ENCODE peak calls at places on chromosomes 11 and 22, in six cellular contexts. H is IMR-90, T is H9, O is H1, W is trophoblast cell, X is mesenchymal stem cell. L is an unnamed sample.

GRCh38 chr11:17798253-17798652 is 63.7 kb downstream of the KCNC1 start:
- DNase-seq in H (no peak), T (no peak), O (no peak), W (no peak), X (no peak), L (no peak)

GRCh38 chr22:25054943-25055511 is 102.5 kb downstream of the KIAA1671 start:
- DNase-seq in H (no peak), T (no peak), O (no peak), W (no peak), X (peak), L (no peak)

GRCh38 chr22:50678218-50678650 is 5.6 kb downstream of the SHANK3 start:
- DNase-seq in H (no peak), T (no peak), O (no peak), W (no peak), X (no peak), L (no peak)

GRCh38 chr11:1541474-1542204 is 30.4 kb downstream of the DUSP8 start:
- DNase-seq in H (no peak), T (no peak), O (no peak), W (no peak), X (no peak), L (no peak)

GRCh38 chr11:73174495-73174791 is 32.3 kb upstream of the FCHSD2 start:
- DNase-seq in H (no peak), T (no peak), O (no peak), W (no peak), X (no peak), L (no peak)

GRCh38 chr22:45154383-45154782 is 9.3 kb upstream of the NUP50 start:
- DNase-seq in H (peak), T (no peak), O (no peak), W (no peak), X (peak), L (no peak)

GRCh38 chr22:48153726-48154125 is 1391.3 kb downstream of the TBC1D22A start:
- DNase-seq in H (no peak), T (no peak), O (no peak), W (no peak), X (no peak), L (no peak)

GRCh38 chr11:112249871-112250590 is 10.6 kb downstream of the PLET1 start:
- DNase-seq in H (no peak), T (no peak), O (no peak), W (peak), X (peak), L (no peak)

GRCh38 chr11:118002541-118003019 is 16.4 kb downstream of the IL10RA start:
- DNase-seq in H (no peak), T (no peak), O (no peak), W (peak), X (peak), L (peak)

GRCh38 chr22:36435516-36436415 is 45.7 kb downstream of the TXN2 start:
- DNase-seq in H (no peak), T (peak), O (no peak), W (no peak), X (peak), L (no peak)

GRCh38 chr11:95917188-95918036 is 6.5 kb downstream of the MTMR2 start:
- DNase-seq in H (peak), T (no peak), O (no peak), W (no peak), X (no peak), L (no peak)

GRCh38 chr22:50272103-50272782 is 2.1 kb upstream of the MAPK11 start:
- DNase-seq in H (peak), T (no peak), O (no peak), W (no peak), X (no peak), L (peak)

GRCh38 chr11:8168485-8169257 is at the start of gene RIC3:
- DNase-seq in H (no peak), T (peak), O (peak), W (no peak), X (no peak), L (peak)

GRCh38 chr11:80595011-80595410 is 1154.2 kb upstream of the TENM4 start:
- DNase-seq in H (peak), T (no peak), O (no peak), W (peak), X (peak), L (no peak)

GRCh38 chr11:86473991-86474833 is 99.5 kb downstream of the CCDC81 start:
- DNase-seq in H (peak), T (no peak), O (no peak), W (no peak), X (peak), L (no peak)

GRCh38 chr11:96694338-96694737 is 304.5 kb downstream of the JRKL start:
- DNase-seq in H (no peak), T (no peak), O (no peak), W (no peak), X (no peak), L (no peak)

GRCh38 chr22:38080847-38081635 is 2.9 kb downstream of the SLC16A8 start:
- DNase-seq in H (peak), T (peak), O (no peak), W (no peak), X (peak), L (no peak)

GRCh38 chr11:18408558-18409242 is 3.4 kb upstream of the LDHC start:
- DNase-seq in H (peak), T (no peak), O (no peak), W (no peak), X (peak), L (no peak)

GRCh38 chr11:9643751-9644150 is 20.1 kb upstream of the SWAP70 start:
- DNase-seq in H (no peak), T (no peak), O (no peak), W (no peak), X (no peak), L (no peak)

GRCh38 chr11:61744609-61745156 is 7.8 kb upstream of the MYRF start:
- DNase-seq in H (no peak), T (no peak), O (no peak), W (no peak), X (no peak), L (no peak)

GRCh38 chr11:79045811-79046304 is 395.0 kb downstream of the TENM4 start:
- DNase-seq in H (peak), T (no peak), O (no peak), W (no peak), X (peak), L (no peak)

GRCh38 chr22:49218142-49218541 is 609.5 kb downstream of the BRD1 start:
- DNase-seq in H (no peak), T (peak), O (no peak), W (no peak), X (no peak), L (no peak)

GRCh38 chr11:67287355-67288197 is 1.5 kb upstream of the ANKRD13D start:
- DNase-seq in H (no peak), T (no peak), O (no peak), W (no peak), X (no peak), L (no peak)

GRCh38 chr11:126602993-126603392 is 247.5 kb downstream of the ST3GAL4 start:
- DNase-seq in H (no peak), T (no peak), O (no peak), W (no peak), X (no peak), L (no peak)

GRCh38 chr11:61061081-61061826 is 41.0 kb upstream of the CD5 start:
- DNase-seq in H (no peak), T (peak), O (no peak), W (peak), X (no peak), L (no peak)

GRCh38 chr11:44886765-44887164 is 63.9 kb downstream of the TP53I11 start:
- DNase-seq in H (peak), T (no peak), O (no peak), W (no peak), X (peak), L (no peak)

GRCh38 chr22:44353063-44353440 is 40.3 kb upstream of the SHISAL1 start:
- DNase-seq in H (no peak), T (no peak), O (no peak), W (no peak), X (no peak), L (no peak)

GRCh38 chr11:34299962-34300350 is 57.9 kb downstream of the ABTB2 start:
- DNase-seq in H (no peak), T (no peak), O (no peak), W (no peak), X (no peak), L (no peak)

GRCh38 chr11:46489668-46490560 is 98.3 kb upstream of the CHRM4 start:
- DNase-seq in H (peak), T (peak), O (peak), W (peak), X (peak), L (no peak)

GRCh38 chr11:45615182-45615792 is 50.1 kb downstream of the CHST1 start:
- DNase-seq in H (no peak), T (no peak), O (no peak), W (peak), X (no peak), L (no peak)

GRCh38 chr11:126570489-126570888 is 215.0 kb downstream of the ST3GAL4 start:
- DNase-seq in H (no peak), T (no peak), O (no peak), W (no peak), X (no peak), L (no peak)

GRCh38 chr11:494761-495536 is 12.1 kb downstream of the RNH1 start:
- DNase-seq in H (no peak), T (no peak), O (no peak), W (no peak), X (no peak), L (no peak)

GRCh38 chr11:75733346-75734107 is 15.9 kb downstream of the MOGAT2 start:
- DNase-seq in H (no peak), T (no peak), O (no peak), W (no peak), X (no peak), L (no peak)

GRCh38 chr11:28447226-28447625 is 339.0 kb downstream of the METTL15 start:
- DNase-seq in H (peak), T (no peak), O (no peak), W (no peak), X (peak), L (no peak)

GRCh38 chr22:44723801-44724200 is 21.8 kb downstream of the PRR5 start:
- DNase-seq in H (peak), T (no peak), O (no peak), W (no peak), X (peak), L (no peak)

GRCh38 chr22:38214248-38215056 is 12.7 kb downstream of the MAFF start:
- DNase-seq in H (peak), T (peak), O (peak), W (peak), X (peak), L (peak)

GRCh38 chr11:68160100-68160695 is 39.0 kb upstream of the CHKA start:
- DNase-seq in H (no peak), T (no peak), O (no peak), W (no peak), X (peak), L (no peak)

GRCh38 chr11:15650105-15650938 is 535.6 kb downstream of the INSC start:
- DNase-seq in H (peak), T (peak), O (peak), W (peak), X (peak), L (peak)
- H4K91ac ChIP-seq in H (peak), T (no peak), O (no peak), W (peak), X (peak), L (no peak)

DNA sequence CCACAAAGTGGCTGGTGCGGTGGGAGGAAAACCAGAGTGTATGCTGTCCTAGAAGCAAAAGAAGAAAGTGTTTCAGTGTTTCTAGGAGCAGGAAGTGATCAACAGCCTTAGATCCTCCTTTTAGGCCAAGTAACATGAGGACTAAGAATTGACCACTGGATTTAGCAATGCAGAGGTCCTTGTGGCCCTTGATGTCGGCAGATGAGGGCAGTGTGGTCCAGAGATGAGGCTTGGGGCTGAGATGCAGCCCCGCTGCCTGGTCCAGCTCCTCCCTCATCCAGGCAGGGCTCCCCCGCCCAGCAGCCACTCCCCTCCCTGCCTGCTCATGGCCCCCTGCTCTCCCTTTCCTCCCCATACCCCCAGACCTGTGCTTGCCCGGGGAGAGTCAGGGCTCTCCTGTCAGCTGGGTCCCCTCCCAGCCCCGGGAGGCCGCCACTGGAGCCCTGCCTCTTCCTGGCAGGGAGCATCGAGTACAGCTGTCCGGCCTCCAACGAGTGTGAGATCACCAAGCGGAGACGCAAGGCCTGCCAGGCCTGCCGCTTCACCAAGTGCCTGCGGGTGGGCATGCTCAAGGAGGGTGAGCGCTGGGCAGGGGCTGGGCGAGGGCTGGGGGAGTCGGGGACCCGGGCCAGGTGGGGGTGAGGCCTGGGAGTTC is 3.7 kb downstream of the TRMT112 start:
- DNase-seq in H (no peak), T (no peak), O (no peak), W (no peak), X (no peak), L (no peak)
- H3K4me2 ChIP-seq in H (no peak), T (no peak), O (no peak), W (no peak), X (no peak), L (no peak)

GRCh38 chr11:101434241-101434640 is 149.6 kb downstream of the TRPC6 start:
- DNase-seq in H (no peak), T (no peak), O (no peak), W (no peak), X (no peak), L (no peak)

GRCh38 chr11:101430236-101430635 is 153.6 kb downstream of the TRPC6 start:
- DNase-seq in H (no peak), T (no peak), O (no peak), W (no peak), X (no peak), L (no peak)

GRCh38 chr11:101429708-101430107 is 154.1 kb downstream of the TRPC6 start:
- DNase-seq in H (no peak), T (no peak), O (no peak), W (no peak), X (peak), L (no peak)

GRCh38 chr11:101428918-101429317 is 154.9 kb downstream of the TRPC6 start:
- DNase-seq in H (peak), T (peak), O (no peak), W (no peak), X (peak), L (no peak)
- H3K18ac ChIP-seq in H (no peak), T (no peak), O (no peak), W (no peak), X (no peak), L (no peak)

GRCh38 chr22:23720855-23721254 is 30.0 kb downstream of the RGL4 start:
- DNase-seq in H (no peak), T (no peak), O (no peak), W (no peak), X (no peak), L (no peak)
- H4K91ac ChIP-seq in H (no peak), T (no peak), O (no peak), W (no peak), X (no peak), L (no peak)

GRCh38 chr11:63614136-63614664 is at the start of gene PLAAT3:
- DNase-seq in H (no peak), T (peak), O (peak), W (peak), X (peak), L (peak)

GRCh38 chr11:63619967-63620366 is 5.7 kb upstream of the PLAAT3 start:
- DNase-seq in H (no peak), T (no peak), O (no peak), W (no peak), X (no peak), L (no peak)

GRCh38 chr11:63620928-63621539 is 6.8 kb upstream of the PLAAT3 start:
- DNase-seq in H (no peak), T (no peak), O (no peak), W (no peak), X (no peak), L (no peak)

GRCh38 chr11:63613517-63614135 is 607 bp downstream of the PLAAT3 start:
- DNase-seq in H (no peak), T (peak), O (peak), W (peak), X (peak), L (no peak)

GRCh38 chr11:63616953-63617352 is 2.7 kb upstream of the PLAAT3 start:
- DNase-seq in H (no peak), T (no peak), O (no peak), W (no peak), X (no peak), L (no peak)
- H3K4me2 ChIP-seq in H (no peak), T (no peak), O (no peak), W (no peak), X (no peak), L (no peak)

GRCh38 chr11:133425992-133426391 is 106.3 kb downstream of the OPCML start:
- DNase-seq in H (no peak), T (no peak), O (no peak), W (no peak), X (no peak), L (no peak)
- H3K18ac ChIP-seq in H (no peak), T (no peak), O (no peak), W (no peak), X (no peak), L (no peak)

DNA sequence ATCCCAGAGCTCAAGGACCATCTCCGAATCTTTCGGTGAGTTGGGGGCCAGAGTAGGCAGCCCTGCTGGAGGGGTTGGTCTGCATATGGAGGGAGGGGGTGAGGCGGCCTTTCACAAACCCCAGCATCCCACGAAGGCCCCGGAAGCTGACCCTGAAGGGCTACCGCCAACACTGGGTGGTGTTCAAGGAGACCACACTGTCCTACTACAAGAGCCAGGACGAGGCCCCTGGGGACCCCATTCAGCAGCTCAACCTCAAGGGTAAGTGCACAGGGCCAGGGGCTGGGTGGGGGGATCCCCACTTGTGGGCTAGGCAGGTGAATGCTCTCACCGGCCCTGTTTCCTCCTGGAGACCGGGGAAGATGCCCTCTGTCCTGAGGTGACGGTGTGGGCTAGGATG is 6.2 kb downstream of the TRPT1 start:
- DNase-seq in H (no peak), T (no peak), O (no peak), W (no peak), X (no peak), L (no peak)
- H4K91ac ChIP-seq in H (no peak), T (no peak), O (no peak), W (no peak), X (no peak), L (no peak)